ENCODE peak calls at places on chromosomes 2 and 18, in five cellular contexts. One of them, this sample, is unnamed. For H3K9me3, the result is how much of the 10 kb centered on the place peaks cover.

GRCh38 chr2:133566967-133567645 is 1.2 kb downstream of the NCKAP5 start:
- DNase-seq in neuronal stem cell: no peak
- DNase-seq in mesenchymal stem cell: peak
- DNase-seq in trophoblast cell: no peak
- DNase-seq in H1: no peak
- DNase-seq in this sample: peak

GRCh38 chr2:241813806-241814570 is 5.0 kb downstream of the NEU4 start:
- DNase-seq in neuronal stem cell: no peak
- DNase-seq in mesenchymal stem cell: no peak
- DNase-seq in trophoblast cell: no peak
- DNase-seq in H1: no peak
- DNase-seq in this sample: no peak

GRCh38 chr2:30030361-30030760 is 109.0 kb upstream of the ALK start:
- DNase-seq in neuronal stem cell: no peak
- DNase-seq in mesenchymal stem cell: no peak
- DNase-seq in trophoblast cell: peak
- DNase-seq in H1: no peak
- DNase-seq in this sample: no peak

GRCh38 chr2:9249036-9249800 is 42.6 kb downstream of the ASAP2 start:
- DNase-seq in neuronal stem cell: no peak
- DNase-seq in mesenchymal stem cell: peak
- DNase-seq in trophoblast cell: no peak
- DNase-seq in H1: no peak
- DNase-seq in this sample: no peak

GRCh38 chr2:191401287-191401686 is 156.1 kb downstream of the MYO1B start:
- DNase-seq in neuronal stem cell: peak
- DNase-seq in mesenchymal stem cell: no peak
- DNase-seq in trophoblast cell: peak
- DNase-seq in H1: no peak
- DNase-seq in this sample: no peak

GRCh38 chr2:234494361-234495075 is 2.4 kb downstream of the ARL4C start:
- DNase-seq in neuronal stem cell: peak
- DNase-seq in mesenchymal stem cell: peak
- DNase-seq in trophoblast cell: peak
- DNase-seq in H1: no peak
- DNase-seq in this sample: no peak

GRCh38 chr2:149141046-149141445 is 102.5 kb downstream of the LYPD6B start:
- DNase-seq in neuronal stem cell: no peak
- DNase-seq in mesenchymal stem cell: no peak
- DNase-seq in trophoblast cell: no peak
- DNase-seq in H1: no peak
- DNase-seq in this sample: no peak

GRCh38 chr2:38115216-38116012 is 39.5 kb upstream of the CYP1B1 start:
- DNase-seq in neuronal stem cell: peak
- DNase-seq in mesenchymal stem cell: peak
- DNase-seq in trophoblast cell: peak
- DNase-seq in H1: peak
- DNase-seq in this sample: peak

GRCh38 chr2:112137516-112138142 is 556 bp upstream of the FBLN7 start:
- DNase-seq in neuronal stem cell: no peak
- DNase-seq in mesenchymal stem cell: peak
- DNase-seq in trophoblast cell: peak
- DNase-seq in H1: no peak
- DNase-seq in this sample: no peak

GRCh38 chr2:85308951-85309555 is 18.7 kb downstream of the TGOLN2 start:
- DNase-seq in neuronal stem cell: no peak
- DNase-seq in mesenchymal stem cell: peak
- DNase-seq in trophoblast cell: no peak
- DNase-seq in H1: no peak
- DNase-seq in this sample: no peak

GRCh38 chr18:13449651-13450050 is 231.1 kb downstream of the LDLRAD4 start:
- DNase-seq in neuronal stem cell: no peak
- DNase-seq in mesenchymal stem cell: no peak
- DNase-seq in trophoblast cell: no peak
- DNase-seq in H1: no peak
- DNase-seq in this sample: no peak

GRCh38 chr18:13934676-13935075 is 19.3 kb upstream of the MC2R start:
- DNase-seq in neuronal stem cell: no peak
- DNase-seq in mesenchymal stem cell: no peak
- DNase-seq in trophoblast cell: no peak
- DNase-seq in H1: no peak
- DNase-seq in this sample: no peak

GRCh38 chr18:32470136-32470712 is 458 bp downstream of the GAREM1 start:
- DNase-seq in neuronal stem cell: peak
- DNase-seq in mesenchymal stem cell: peak
- DNase-seq in trophoblast cell: peak
- DNase-seq in H1: no peak
- DNase-seq in this sample: peak

GRCh38 chr2:168814046-168814445 is 11.6 kb downstream of the NOSTRIN start:
- DNase-seq in neuronal stem cell: no peak
- DNase-seq in mesenchymal stem cell: no peak
- DNase-seq in trophoblast cell: no peak
- DNase-seq in H1: no peak
- DNase-seq in this sample: no peak

GRCh38 chr18:8763611-8764010 is 58.3 kb downstream of the MTCL1 start:
- DNase-seq in neuronal stem cell: no peak
- DNase-seq in mesenchymal stem cell: peak
- DNase-seq in trophoblast cell: no peak
- DNase-seq in H1: no peak
- DNase-seq in this sample: no peak

GRCh38 chr2:202101049-202101579 is 28.1 kb downstream of the KIAA2012 start:
- DNase-seq in neuronal stem cell: no peak
- DNase-seq in mesenchymal stem cell: no peak
- DNase-seq in trophoblast cell: no peak
- DNase-seq in H1: no peak
- DNase-seq in this sample: no peak

GRCh38 chr2:169302364-169302763 is 60.0 kb downstream of the LRP2 start:
- DNase-seq in neuronal stem cell: peak
- DNase-seq in mesenchymal stem cell: no peak
- DNase-seq in trophoblast cell: no peak
- DNase-seq in H1: no peak
- DNase-seq in this sample: no peak

GRCh38 chr2:42116195-42117181 is 52.7 kb upstream of the EML4 start:
- DNase-seq in neuronal stem cell: no peak
- DNase-seq in mesenchymal stem cell: peak
- DNase-seq in trophoblast cell: peak
- DNase-seq in H1: no peak
- DNase-seq in this sample: no peak

GRCh38 chr2:216678098-216678465 is 17.3 kb downstream of the IGFBP5 start:
- DNase-seq in neuronal stem cell: no peak
- DNase-seq in mesenchymal stem cell: no peak
- DNase-seq in trophoblast cell: no peak
- DNase-seq in H1: no peak
- DNase-seq in this sample: no peak

GRCh38 chr2:111662771-111663470 is 221.1 kb downstream of the ANAPC1 start:
- DNase-seq in neuronal stem cell: no peak
- DNase-seq in mesenchymal stem cell: no peak
- DNase-seq in trophoblast cell: no peak
- DNase-seq in H1: no peak
- DNase-seq in this sample: no peak

GRCh38 chr18:78906066-78906465 is 73.6 kb upstream of the SALL3 start:
- DNase-seq in neuronal stem cell: no peak
- DNase-seq in mesenchymal stem cell: no peak
- DNase-seq in trophoblast cell: no peak
- DNase-seq in H1: no peak
- DNase-seq in this sample: no peak

GRCh38 chr2:79530443-79530842 is 17.6 kb downstream of the CTNNA2 start:
- DNase-seq in neuronal stem cell: no peak
- DNase-seq in mesenchymal stem cell: no peak
- DNase-seq in trophoblast cell: no peak
- DNase-seq in H1: no peak
- DNase-seq in this sample: no peak

GRCh38 chr18:48790869-48791635 is 159.7 kb downstream of the SMAD7 start:
- DNase-seq in neuronal stem cell: no peak
- DNase-seq in mesenchymal stem cell: no peak
- DNase-seq in trophoblast cell: no peak
- DNase-seq in H1: no peak
- DNase-seq in this sample: no peak

GRCh38 chr2:158894078-158894477 is 74.4 kb upstream of the TANC1 start:
- DNase-seq in neuronal stem cell: no peak
- DNase-seq in mesenchymal stem cell: no peak
- DNase-seq in trophoblast cell: peak
- DNase-seq in H1: no peak
- DNase-seq in this sample: no peak

GRCh38 chr2:177679611-177680530 is 287.3 kb downstream of the AGPS start:
- DNase-seq in neuronal stem cell: no peak
- DNase-seq in mesenchymal stem cell: no peak
- DNase-seq in trophoblast cell: no peak
- DNase-seq in H1: no peak
- DNase-seq in this sample: no peak

GRCh38 chr18:56709463-56709862 is 58.3 kb downstream of the WDR7 start:
- DNase-seq in neuronal stem cell: no peak
- DNase-seq in mesenchymal stem cell: peak
- DNase-seq in trophoblast cell: peak
- DNase-seq in H1: peak
- DNase-seq in this sample: no peak

GRCh38 chr18:79784071-79784913 is 13.4 kb upstream of the KCNG2 start:
- DNase-seq in neuronal stem cell: no peak
- DNase-seq in mesenchymal stem cell: no peak
- DNase-seq in trophoblast cell: no peak
- DNase-seq in H1: no peak
- DNase-seq in this sample: no peak

GRCh38 chr18:13216732-13217465 is 1.7 kb upstream of the LDLRAD4 start:
- DNase-seq in neuronal stem cell: peak
- DNase-seq in mesenchymal stem cell: peak
- DNase-seq in trophoblast cell: peak
- DNase-seq in H1: no peak
- DNase-seq in this sample: no peak

GRCh38 chr2:47494267-47495130 is 91.5 kb downstream of the MSH2 start:
- DNase-seq in neuronal stem cell: no peak
- DNase-seq in mesenchymal stem cell: no peak
- DNase-seq in trophoblast cell: no peak
- DNase-seq in H1: no peak
- DNase-seq in this sample: no peak

GRCh38 chr2:47488870-47489584 is 86.1 kb downstream of the MSH2 start:
- DNase-seq in neuronal stem cell: no peak
- DNase-seq in mesenchymal stem cell: peak
- DNase-seq in trophoblast cell: peak
- DNase-seq in H1: no peak
- DNase-seq in this sample: no peak

GRCh38 chr2:47490406-47490805 is 87.5 kb downstream of the MSH2 start:
- DNase-seq in neuronal stem cell: no peak
- DNase-seq in mesenchymal stem cell: peak
- DNase-seq in trophoblast cell: peak
- DNase-seq in H1: no peak
- DNase-seq in this sample: no peak

GRCh38 chr2:47497843-47498460 is 95.0 kb downstream of the MSH2 start:
- DNase-seq in neuronal stem cell: no peak
- DNase-seq in mesenchymal stem cell: no peak
- DNase-seq in trophoblast cell: no peak
- DNase-seq in H1: no peak
- DNase-seq in this sample: no peak

GRCh38 chr2:47493317-47493716 is 90.4 kb downstream of the MSH2 start:
- DNase-seq in neuronal stem cell: no peak
- DNase-seq in mesenchymal stem cell: no peak
- DNase-seq in trophoblast cell: no peak
- DNase-seq in H1: no peak
- DNase-seq in this sample: no peak
- H3K9me3 ChIP-seq in neuronal stem cell: under half
- H3K9me3 ChIP-seq in mesenchymal stem cell: under half
- H3K9me3 ChIP-seq in trophoblast cell: under half
- H3K9me3 ChIP-seq in H1: under half
- H3K9me3 ChIP-seq in this sample: under half

DNA sequence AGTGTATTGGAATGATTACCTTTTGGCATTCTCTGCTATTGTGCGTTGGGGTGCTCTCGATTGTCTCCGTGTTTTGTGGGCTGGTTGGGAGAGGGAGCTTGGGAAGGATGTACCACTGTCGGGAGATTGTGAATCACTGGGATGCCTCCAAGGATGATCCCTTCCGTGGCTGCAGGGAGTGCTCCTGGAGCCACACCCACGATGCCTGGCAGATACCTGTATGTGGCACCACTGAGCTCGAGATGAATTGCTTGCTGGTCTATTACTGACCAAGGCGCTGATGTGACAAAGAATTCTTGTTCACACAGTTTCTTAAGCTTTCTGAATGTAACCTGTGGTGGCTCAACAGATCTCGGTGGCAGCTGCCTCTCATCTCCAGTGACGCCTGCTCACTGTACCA is 159.7 kb upstream of the LHCGR start:
- DNase-seq in neuronal stem cell: no peak
- DNase-seq in mesenchymal stem cell: no peak
- DNase-seq in trophoblast cell: no peak
- DNase-seq in H1: no peak
- DNase-seq in this sample: no peak
- H2BK12ac ChIP-seq in neuronal stem cell: no peak
- H2BK12ac ChIP-seq in mesenchymal stem cell: no peak
- H2BK12ac ChIP-seq in trophoblast cell: no peak
- H2BK12ac ChIP-seq in H1: no peak
- H2BK12ac ChIP-seq in this sample: no peak

GRCh38 chr2:16128746-16129610 is 188.6 kb downstream of the MYCN start:
- DNase-seq in neuronal stem cell: no peak
- DNase-seq in mesenchymal stem cell: no peak
- DNase-seq in trophoblast cell: no peak
- DNase-seq in H1: no peak
- DNase-seq in this sample: no peak
- H3K9me3 ChIP-seq in neuronal stem cell: under half
- H3K9me3 ChIP-seq in mesenchymal stem cell: under half
- H3K9me3 ChIP-seq in trophoblast cell: under half
- H3K9me3 ChIP-seq in H1: under half
- H3K9me3 ChIP-seq in this sample: under half

DNA sequence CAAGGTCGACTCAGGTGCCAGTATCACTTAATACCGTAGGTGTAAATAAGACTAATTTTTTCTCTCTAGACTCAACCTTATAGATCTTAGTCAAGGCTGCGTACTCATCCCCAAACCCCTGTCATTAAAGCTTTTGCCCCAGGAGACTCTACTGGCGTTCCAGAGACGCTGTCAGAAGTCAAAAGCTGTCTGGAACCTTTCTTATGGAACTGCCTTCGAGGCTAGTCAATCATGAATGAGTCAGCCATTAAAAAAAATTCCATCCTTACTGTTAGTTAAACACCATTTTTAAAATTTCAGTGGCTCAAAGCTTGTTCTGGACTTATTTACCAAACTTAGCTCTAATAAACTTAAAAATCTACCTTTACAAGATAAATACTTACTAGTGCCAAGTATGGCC is 52.2 kb downstream of the SPRED2 start:
- DNase-seq in neuronal stem cell: no peak
- DNase-seq in mesenchymal stem cell: peak
- DNase-seq in trophoblast cell: peak
- DNase-seq in H1: no peak
- DNase-seq in this sample: no peak
- H2BK12ac ChIP-seq in neuronal stem cell: no peak
- H2BK12ac ChIP-seq in mesenchymal stem cell: no peak
- H2BK12ac ChIP-seq in trophoblast cell: no peak
- H2BK12ac ChIP-seq in H1: no peak
- H2BK12ac ChIP-seq in this sample: no peak

GRCh38 chr18:66826211-66826610 is 222.3 kb upstream of the CDH19 start:
- DNase-seq in neuronal stem cell: no peak
- DNase-seq in mesenchymal stem cell: no peak
- DNase-seq in trophoblast cell: no peak
- DNase-seq in H1: no peak
- DNase-seq in this sample: no peak
- H3K9me3 ChIP-seq in neuronal stem cell: under half
- H3K9me3 ChIP-seq in mesenchymal stem cell: under half
- H3K9me3 ChIP-seq in trophoblast cell: under half
- H3K9me3 ChIP-seq in H1: under half
- H3K9me3 ChIP-seq in this sample: under half

This sample was measured in H9.